ENCODE peak calls at places on chromosomes 11 and 22, in eight cellular contexts. O is GM23338, Q is HCT116, W is endothelial cell of umbilical vein, R is GM12878, I is HepG2, T is K562, E is H1. H is an unnamed sample.

GRCh38 chr22:36577019-36577418 is 48.1 kb upstream of the EIF3D start:
- DNase-seq in Q (peak; percentile 7), W (no peak), E (no peak), R (no peak), I (peak; percentile 3), T (no peak), O (no peak), H (no peak)

GRCh38 chr11:19876750-19877149 is 164.1 kb downstream of the NAV2 start:
- DNase-seq in T (no peak), I (no peak), O (no peak), E (no peak), R (no peak), W (no peak), Q (no peak), H (no peak)

GRCh38 chr22:38572065-38572464 is 2.1 kb upstream of the DMC1 start:
- DNase-seq in Q (peak; percentile 24), E (peak; percentile 41), I (peak; percentile 38), W (peak; percentile 63), R (peak; percentile 12), T (peak; percentile 35), O (peak; percentile 70), H (peak; percentile 34)

GRCh38 chr22:20786536-20786979 is 12.6 kb downstream of the SERPIND1 start:
- DNase-seq in O (no peak), R (no peak), E (no peak), I (no peak), Q (no peak), W (no peak), T (no peak), H (no peak)

GRCh38 chr11:819943-820649 is 1.4 kb downstream of the PNPLA2 start:
- DNase-seq in E (peak; percentile 87), O (peak; percentile 92), Q (peak; percentile 85), I (peak; percentile 94), W (peak; percentile 69), R (no peak), T (peak; percentile 70), H (no peak)

GRCh38 chr11:128621491-128622136 is 34.3 kb upstream of the ETS1 start:
- DNase-seq in O (no peak), R (no peak), I (no peak), T (no peak), E (no peak), Q (no peak), W (no peak), H (no peak)

GRCh38 chr11:33197915-33198727 is 36.8 kb upstream of the CSTF3 start:
- DNase-seq in W (no peak), I (no peak), O (no peak), E (no peak), Q (no peak), T (no peak), R (no peak), H (no peak)

GRCh38 chr11:112748713-112749481 is 212.3 kb upstream of the NCAM1 start:
- DNase-seq in W (no peak), Q (no peak), T (no peak), R (no peak), E (no peak), O (no peak), I (no peak), H (no peak)

GRCh38 chr11:128497057-128497957 is 90.1 kb downstream of the ETS1 start:
- DNase-seq in R (peak; percentile 87), E (no peak), O (no peak), I (no peak), T (no peak), W (peak; percentile 96), Q (peak; percentile 83), H (no peak)

GRCh38 chr11:95444309-95445202 is 213.6 kb upstream of the SESN3 start:
- DNase-seq in Q (no peak), E (no peak), T (no peak), R (no peak), I (no peak), O (no peak), W (no peak), H (no peak)

GRCh38 chr11:129608711-129609110 is 206.9 kb upstream of the TMEM45B start:
- DNase-seq in W (no peak), R (no peak), E (no peak), O (no peak), I (no peak), Q (no peak), T (no peak), H (no peak)

GRCh38 chr11:107801641-107802040 is 56.9 kb downstream of the SLC35F2 start:
- DNase-seq in I (no peak), O (no peak), T (no peak), E (no peak), R (no peak), W (no peak), Q (no peak), H (no peak)

GRCh38 chr11:94504689-94505293 is 7.5 kb upstream of the C11orf97 start:
- DNase-seq in I (peak; percentile 43), R (no peak), O (peak; percentile 74), T (peak; percentile 44), W (peak; percentile 66), Q (peak; percentile 51), E (no peak), H (no peak)

DNA sequence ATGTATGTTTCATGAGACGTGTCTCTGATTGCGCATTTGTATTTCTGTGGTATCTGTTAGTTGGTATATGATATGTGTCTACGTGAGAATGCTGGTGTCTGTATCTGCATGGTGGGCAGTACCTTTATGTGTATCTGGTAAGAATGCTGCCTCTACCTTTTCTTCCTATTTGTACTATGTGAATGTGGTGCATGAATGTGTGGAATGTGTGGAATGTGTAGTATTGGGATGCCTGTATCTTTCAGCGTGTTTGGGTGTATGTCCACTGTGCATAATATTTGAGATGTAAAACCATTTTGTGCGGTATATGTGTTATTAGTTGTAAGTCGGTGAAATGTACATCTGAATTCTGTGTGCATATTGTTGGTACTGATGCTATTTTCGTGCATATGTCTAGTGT is 2.3 kb upstream of the OR51E1 start:
- DNase-seq in T (no peak), I (no peak), W (no peak), R (no peak), E (no peak), O (peak; percentile 9), Q (no peak), H (no peak)
- TF ChIP-seq EZH2 in T (no peak), I (no peak), W (no peak), R (no peak), E (no peak), O (no peak), Q (no peak), H (no peak)

GRCh38 chr22:43263645-43264514 is 76.9 kb upstream of the TTLL12 start:
- DNase-seq in R (peak; percentile 85), W (peak; percentile 97), O (no peak), I (peak; percentile 64), Q (peak; percentile 48), E (no peak), T (peak; percentile 71), H (no peak)
- TF ChIP-seq POLR2AphosphoS5 in R (peak; percentile 60), W (peak; percentile 33), O (no peak), I (no peak), Q (no peak), E (no peak), T (peak; percentile 70), H (no peak)

DNA sequence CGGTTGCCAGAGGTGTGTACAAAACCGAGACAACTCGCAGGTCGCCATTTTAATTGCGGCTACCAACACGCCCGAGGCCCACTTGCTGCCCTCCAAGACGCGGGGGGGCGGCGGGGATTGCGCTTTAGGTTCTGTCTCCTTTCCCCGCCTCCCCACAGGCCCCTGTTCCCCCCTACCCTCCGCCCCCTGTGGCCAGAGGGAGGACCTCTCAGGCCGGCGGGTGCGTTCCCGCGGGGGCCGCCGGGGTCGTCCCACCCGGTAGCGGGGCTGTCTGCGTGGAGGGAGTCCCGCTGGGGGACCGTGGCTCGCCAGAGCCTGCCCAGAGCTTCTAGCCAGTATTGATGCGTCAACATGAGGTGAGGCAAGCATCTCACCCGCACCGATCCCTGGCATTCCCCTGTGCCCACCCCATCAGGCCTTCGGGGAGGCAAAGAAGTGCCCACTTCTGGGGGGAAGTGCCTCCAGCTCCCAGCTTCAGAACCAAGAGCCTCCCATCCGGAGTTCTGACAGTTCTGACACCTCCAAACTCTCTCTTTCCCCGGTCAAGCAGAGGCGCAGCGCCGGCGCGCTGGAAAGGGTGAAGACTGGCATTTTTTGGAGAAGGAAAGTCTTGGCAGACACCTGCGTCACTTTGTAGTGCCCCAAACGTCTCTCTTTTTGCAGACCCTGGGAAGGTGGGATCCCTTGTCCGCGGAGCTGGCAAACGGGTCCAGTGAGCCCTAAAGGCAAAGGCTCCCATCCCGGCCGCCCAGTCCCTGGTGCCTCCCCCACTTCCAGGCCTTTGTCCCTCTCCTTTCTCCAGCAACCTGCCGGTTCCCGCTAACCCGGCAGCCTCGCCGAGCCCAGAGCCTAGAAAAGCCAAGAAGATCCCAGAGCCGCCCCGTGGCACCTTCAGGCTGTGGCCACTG is 3.1 kb upstream of the PAX6 start:
- DNase-seq in W (no peak), T (no peak), Q (no peak), R (no peak), I (no peak), E (peak; percentile 73), O (peak; percentile 61), H (no peak)
- TF ChIP-seq EZH2 in W (peak; percentile 77), T (no peak), Q (no peak), R (no peak), I (no peak), E (peak; percentile 90), O (peak; percentile 91), H (no peak)

GRCh38 chr11:68352591-68352990 is 40.2 kb downstream of the LRP5 start:
- DNase-seq in O (no peak), T (no peak), I (no peak), E (no peak), Q (no peak), R (no peak), W (no peak), H (no peak)

GRCh38 chr11:68353118-68353517 is 40.7 kb downstream of the LRP5 start:
- DNase-seq in R (no peak), O (no peak), Q (no peak), I (no peak), W (no peak), T (no peak), E (no peak), H (no peak)

GRCh38 chr11:68355471-68355870 is 43.1 kb downstream of the LRP5 start:
- DNase-seq in I (no peak), R (no peak), T (no peak), E (no peak), O (no peak), W (no peak), Q (no peak), H (no peak)

GRCh38 chr11:68353669-68354068 is 41.3 kb downstream of the LRP5 start:
- DNase-seq in E (no peak), Q (no peak), W (no peak), I (no peak), T (no peak), O (no peak), R (no peak), H (no peak)

DNA sequence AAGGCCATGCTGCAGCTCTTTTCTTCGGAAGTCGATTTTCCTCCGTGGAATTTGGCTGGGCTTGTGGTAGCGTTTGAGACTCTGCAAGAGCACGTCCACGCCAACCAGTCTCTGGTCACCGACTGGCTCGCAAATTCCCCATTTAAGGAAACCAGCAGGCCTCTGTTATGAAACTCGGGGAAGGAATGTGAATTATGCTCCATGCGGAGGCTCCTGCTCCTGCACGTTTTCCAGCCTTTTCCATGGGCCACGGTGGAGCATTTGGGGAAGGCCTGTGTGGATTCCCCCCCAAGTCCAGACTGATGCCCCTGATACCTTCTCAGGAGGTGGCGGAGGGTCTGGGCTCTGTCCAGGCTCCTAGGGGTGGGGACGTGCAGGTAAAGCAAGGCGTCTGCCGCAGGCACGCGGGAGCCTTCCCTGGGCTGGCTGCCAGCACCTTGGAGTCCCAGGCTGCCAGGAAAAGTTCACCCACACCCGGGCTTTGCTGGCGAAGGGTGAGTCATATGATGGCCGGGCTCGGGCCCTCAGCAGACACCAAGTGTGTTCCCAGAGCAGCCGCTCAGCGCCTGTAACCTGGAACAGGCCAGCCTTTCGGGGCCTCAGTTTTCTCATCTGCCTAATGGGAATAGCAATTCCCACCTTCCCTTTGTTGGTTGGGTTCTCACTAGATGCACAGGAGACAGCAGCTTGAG is 41.9 kb downstream of the LRP5 start:
- DNase-seq in I (no peak), O (peak; percentile 46), E (no peak), Q (peak; percentile 80), W (peak; percentile 44), T (no peak), R (no peak), H (no peak)
- TF ChIP-seq POLR2AphosphoS5 in I (no peak), O (no peak), E (no peak), Q (no peak), W (no peak), T (no peak), R (no peak), H (no peak)

H was measured in SK-N-MC.